ENCODE peak calls at places on chromosomes 3 and 15, in six cellular contexts. E, U, O, H, W and S are unnamed samples.

GRCh38 chr3:148467341-148467740 is 230.4 kb upstream of the AGTR1 start:
- DNase-seq in E (no peak), U (no peak), O (no peak), H (no peak), W (no peak), S (no peak)

GRCh38 chr3:13042932-13043275 is 30.3 kb downstream of the IQSEC1 start:
- DNase-seq in E (no peak), U (no peak), O (no peak), H (no peak), W (no peak), S (no peak)

GRCh38 chr3:64342940-64343691 is 117.8 kb upstream of the PRICKLE2 start:
- DNase-seq in E (peak), U (peak), O (no peak), H (no peak), W (no peak), S (no peak)

GRCh38 chr3:126436826-126437717 is 38.6 kb downstream of the ZXDC start:
- DNase-seq in E (no peak), U (no peak), O (no peak), H (no peak), W (no peak), S (no peak)

GRCh38 chr15:45549831-45550230 is 27.3 kb upstream of the SLC30A4 start:
- DNase-seq in E (peak), U (peak), O (no peak), H (no peak), W (no peak), S (no peak)

GRCh38 chr3:156189927-156190326 is 69.5 kb downstream of the KCNAB1 start:
- DNase-seq in E (no peak), U (no peak), O (no peak), H (no peak), W (no peak), S (no peak)

GRCh38 chr15:80643296-80643965 is 51.7 kb upstream of the ABHD17C start:
- DNase-seq in E (no peak), U (no peak), O (no peak), H (no peak), W (no peak), S (no peak)

GRCh38 chr3:69149586-69149985 is 27.2 kb upstream of the LMOD3 start:
- DNase-seq in E (no peak), U (no peak), O (no peak), H (no peak), W (no peak), S (no peak)

GRCh38 chr3:97984061-97984460 is 11.8 kb upstream of the RIOX2 start:
- DNase-seq in E (no peak), U (no peak), O (no peak), H (no peak), W (no peak), S (no peak)

GRCh38 chr3:197520311-197521276 is 35.2 kb downstream of the BDH1 start:
- DNase-seq in E (no peak), U (peak), O (peak), H (no peak), W (no peak), S (no peak)